ENCODE peak calls at places on chromosome 1, in seven cellular contexts. Z, N, C, W, X, J and V are unnamed samples.

GRCh38 chr1:214019499-214019898 is 31.7 kb downstream of the PROX1 start:
- DNase-seq in Z (no peak), N (no peak), C (no peak), W (no peak), X (no peak), J (no peak), V (no peak)

GRCh38 chr1:235867903-235868469 is 1.3 kb upstream of the LYST start:
- DNase-seq in Z (no peak), N (no peak), C (no peak), W (no peak), X (peak), J (no peak), V (no peak)

GRCh38 chr1:160795951-160796383 is at the start of gene LY9:
- DNase-seq in Z (no peak), N (no peak), C (no peak), W (no peak), X (peak), J (no peak), V (no peak)

GRCh38 chr1:39625462-39626273 is 13.8 kb downstream of the HEYL start:
- DNase-seq in Z (peak), N (peak), C (peak), W (peak), X (no peak), J (no peak), V (no peak)

GRCh38 chr1:229070168-229070567 is 200.7 kb upstream of the RAB4A start:
- DNase-seq in Z (no peak), N (peak), C (peak), W (peak), X (no peak), J (peak), V (no peak)

GRCh38 chr1:71785470-71785869 is 496.9 kb downstream of the NEGR1 start:
- DNase-seq in Z (no peak), N (peak), C (peak), W (peak), X (no peak), J (no peak), V (no peak)

GRCh38 chr1:212285685-212286436 is 651 bp downstream of the PPP2R5A start:
- DNase-seq in Z (peak), N (peak), C (peak), W (peak), X (peak), J (peak), V (peak)

GRCh38 chr1:154998818-154999650 is 3.6 kb upstream of the ZBTB7B start:
- DNase-seq in Z (peak), N (peak), C (peak), W (peak), X (peak), J (peak), V (peak)

GRCh38 chr1:14282583-14283186 is 315.8 kb upstream of the KAZN start:
- DNase-seq in Z (no peak), N (no peak), C (no peak), W (no peak), X (no peak), J (no peak), V (no peak)

GRCh38 chr1:8652607-8653046 is 164.8 kb downstream of the RERE start:
- DNase-seq in Z (no peak), N (no peak), C (no peak), W (no peak), X (no peak), J (no peak), V (no peak)

GRCh38 chr1:24857528-24858133 is 72.4 kb downstream of the RUNX3 start:
- DNase-seq in Z (no peak), N (no peak), C (no peak), W (no peak), X (peak), J (no peak), V (no peak)
- TF ChIP-seq CTCF in Z (no peak), N (no peak), C (no peak), W (no peak), X (no peak), J (no peak), V (no peak)

DNA sequence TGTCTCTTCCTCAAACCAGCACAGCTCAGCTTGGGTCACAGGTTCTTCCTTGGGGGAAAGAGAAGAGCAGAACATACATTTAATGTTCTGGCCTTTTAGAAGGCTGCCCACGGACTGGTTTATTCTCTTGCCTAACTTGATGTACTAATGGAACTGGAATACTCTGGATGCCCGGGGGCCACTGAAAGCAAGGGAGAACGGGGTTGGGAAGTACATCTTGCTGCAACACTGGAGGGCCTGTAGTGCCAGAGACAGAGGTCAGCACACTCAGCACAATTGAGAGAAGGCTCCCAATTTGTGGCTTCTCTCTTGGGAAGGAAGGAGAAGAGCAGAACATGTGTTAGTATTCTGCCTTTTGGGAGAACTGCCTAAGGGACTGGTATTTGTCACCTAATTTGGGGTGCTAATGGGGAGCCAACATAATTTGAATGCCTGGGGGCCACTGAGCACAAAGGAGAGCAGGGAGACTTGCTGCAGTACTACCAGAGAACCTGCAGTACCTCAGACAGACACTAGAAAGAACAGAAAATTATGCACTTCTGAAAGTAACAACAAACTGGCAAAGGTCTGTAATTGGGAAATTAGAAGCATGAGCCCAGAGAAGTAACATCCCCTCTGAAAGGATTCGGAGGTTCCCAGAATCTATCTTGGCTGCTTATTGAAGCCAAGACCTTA is 14.1 kb downstream of the ZNF691 start:
- DNase-seq in Z (no peak), N (no peak), C (no peak), W (no peak), X (no peak), J (no peak), V (no peak)
- TF ChIP-seq CTCF in Z (no peak), N (no peak), C (no peak), W (peak), X (no peak), J (no peak), V (peak)

DNA sequence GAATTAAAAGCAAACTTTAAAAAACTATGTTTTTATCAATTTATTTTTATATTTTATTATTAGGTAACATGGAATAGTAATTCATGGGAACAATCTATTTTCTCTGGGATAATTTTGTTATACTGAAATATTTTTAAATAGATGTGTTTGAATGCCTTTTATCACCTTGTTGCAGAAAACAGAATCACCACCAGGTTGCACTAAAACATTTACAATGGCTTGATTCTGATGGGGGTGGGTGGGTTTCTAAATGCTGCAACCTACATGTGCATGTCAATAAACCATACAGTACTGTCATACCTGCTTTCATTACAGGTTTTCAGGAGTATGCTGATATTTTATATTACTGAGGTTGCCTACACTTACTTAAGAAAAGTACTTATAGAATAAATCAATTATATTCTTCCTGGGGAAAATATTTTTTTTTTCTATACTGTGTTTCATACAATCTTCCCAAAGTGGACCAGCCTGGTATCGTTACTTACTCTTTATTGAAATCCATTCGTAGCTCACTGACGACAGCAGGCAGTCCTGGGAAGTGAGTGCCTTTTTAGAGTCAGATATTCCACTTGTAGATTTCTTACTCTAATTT is 132.8 kb downstream of the PTPRC start:
- DNase-seq in Z (no peak), N (peak), C (no peak), W (peak), X (peak), J (no peak), V (no peak)
- TF ChIP-seq CTCF in Z (no peak), N (peak), C (no peak), W (peak), X (peak), J (peak), V (peak)

DNA sequence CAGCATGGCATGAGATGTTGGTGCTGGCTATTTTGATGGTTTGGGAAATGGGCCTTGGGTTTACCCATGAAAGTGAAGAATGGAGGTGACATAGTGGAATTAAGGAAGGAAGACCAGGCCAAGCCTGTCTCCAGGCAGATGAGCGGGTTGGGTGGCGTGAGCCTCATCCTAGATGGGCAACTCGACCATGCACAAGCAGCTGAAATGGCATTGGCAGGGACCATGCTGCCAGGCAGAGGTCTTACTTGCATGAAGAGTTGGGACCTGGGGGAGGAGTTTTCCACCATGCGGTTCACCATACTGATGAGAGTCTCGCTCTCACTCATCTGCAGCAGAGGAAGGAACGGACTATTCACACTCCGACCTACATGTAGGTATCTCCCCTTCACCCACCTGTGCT is 37.5 kb upstream of the GOLT1A start:
- DNase-seq in Z (no peak), N (no peak), C (no peak), W (no peak), X (no peak), J (no peak), V (no peak)
- TF ChIP-seq CTCF in Z (no peak), N (no peak), C (no peak), W (no peak), X (no peak), J (no peak), V (no peak)

GRCh38 chr1:147895123-147895522 is 7.5 kb upstream of the GJA8 start:
- DNase-seq in Z (no peak), N (no peak), C (no peak), W (peak), X (no peak), J (no peak), V (no peak)

GRCh38 chr1:147891088-147891487 is 11.5 kb upstream of the GJA8 start:
- DNase-seq in Z (no peak), N (no peak), C (no peak), W (no peak), X (no peak), J (no peak), V (no peak)

GRCh38 chr1:147892731-147893214 is 9.8 kb upstream of the GJA8 start:
- DNase-seq in Z (no peak), N (peak), C (peak), W (peak), X (peak), J (peak), V (no peak)

GRCh38 chr1:147890177-147890790 is 12.3 kb upstream of the GJA8 start:
- DNase-seq in Z (peak), N (peak), C (peak), W (peak), X (peak), J (peak), V (peak)

DNA sequence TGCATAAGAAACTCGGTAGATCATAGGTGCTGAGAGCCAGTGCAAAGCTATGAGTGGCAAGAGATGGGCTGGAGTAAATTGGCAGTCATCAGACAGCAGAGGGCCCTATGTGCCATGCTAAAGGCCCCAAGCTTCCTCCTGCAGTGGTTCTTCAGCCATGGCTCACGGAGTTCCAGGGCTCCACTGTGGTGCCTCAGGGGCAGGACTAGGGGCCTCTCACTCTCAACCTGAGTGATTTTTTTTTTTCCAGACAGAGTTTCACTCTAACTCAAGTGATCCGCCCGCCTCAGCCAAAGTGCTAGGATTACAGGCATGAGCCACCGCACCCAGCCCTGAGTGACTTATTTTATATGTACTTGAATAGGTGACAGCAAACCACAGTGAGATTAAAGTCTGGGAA is 10.4 kb upstream of the GJA8 start:
- DNase-seq in Z (no peak), N (no peak), C (no peak), W (peak), X (no peak), J (no peak), V (no peak)
- TF ChIP-seq CTCF in Z (no peak), N (no peak), C (no peak), W (no peak), X (no peak), J (peak), V (no peak)

DNA sequence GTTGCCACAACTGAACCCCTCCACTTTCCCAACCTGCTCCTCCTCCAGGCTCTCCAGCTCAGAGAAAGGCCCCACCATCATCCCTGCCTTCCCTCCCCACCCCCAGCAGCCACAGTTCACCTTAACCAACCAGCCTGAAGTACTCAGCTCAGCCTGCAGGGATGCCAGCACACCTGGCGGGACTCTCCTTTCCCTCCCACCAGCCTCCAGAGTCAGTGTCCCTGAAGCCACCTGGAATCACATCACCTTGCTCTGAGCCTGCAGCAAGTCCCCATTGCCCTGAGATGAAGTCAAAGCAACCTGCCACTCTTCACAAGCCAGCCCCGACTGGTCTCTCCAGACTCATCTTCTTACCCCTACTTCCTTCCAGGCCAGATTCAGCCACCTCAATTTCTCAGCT is 26.2 kb upstream of the ZC3H12A start:
- DNase-seq in Z (no peak), N (no peak), C (no peak), W (no peak), X (no peak), J (no peak), V (no peak)
- TF ChIP-seq CTCF in Z (no peak), N (no peak), C (no peak), W (no peak), X (no peak), J (peak), V (no peak)

GRCh38 chr1:113811888-113812660 is at the start of gene RSBN1:
- DNase-seq in Z (peak), N (peak), C (peak), W (peak), X (peak), J (peak), V (peak)
- TF ChIP-seq CTCF in Z (peak), N (no peak), C (peak), W (no peak), X (no peak), J (no peak), V (peak)